ENCODE peak calls at places on chromosome X, in seven cellular contexts. One of them, this sample, is unnamed.

GRCh38 chrX:87299563-87300160 is 217.9 kb upstream of the KLHL4 start:
- DNase-seq in lower lobe of right lung: no peak
- DNase-seq in nephron progenitor cell: peak
- DNase-seq in activated CD8-positive, alpha-beta T cell treated with anti-CD3 and anti-CD28 coated beads for 36 hours: no peak
- DNase-seq in fibroblast of lung: peak
- DNase-seq in cardiac muscle cell: peak
- DNase-seq in cardiac fibroblast: peak
- DNase-seq in this sample: peak

GRCh38 chrX:148929686-148930085 is 429.3 kb downstream of the AFF2 start:
- DNase-seq in lower lobe of right lung: no peak
- DNase-seq in nephron progenitor cell: no peak
- DNase-seq in activated CD8-positive, alpha-beta T cell treated with anti-CD3 and anti-CD28 coated beads for 36 hours: no peak
- DNase-seq in fibroblast of lung: peak
- DNase-seq in cardiac muscle cell: no peak
- DNase-seq in cardiac fibroblast: peak
- DNase-seq in this sample: no peak

GRCh38 chrX:46837543-46838481 is 969 bp downstream of the RP2 start:
- DNase-seq in lower lobe of right lung: no peak
- DNase-seq in nephron progenitor cell: no peak
- DNase-seq in activated CD8-positive, alpha-beta T cell treated with anti-CD3 and anti-CD28 coated beads for 36 hours: peak
- DNase-seq in fibroblast of lung: peak
- DNase-seq in cardiac muscle cell: no peak
- DNase-seq in cardiac fibroblast: peak
- DNase-seq in this sample: peak

GRCh38 chrX:22399793-22400192 is 127.1 kb downstream of the CBLL2 start:
- DNase-seq in lower lobe of right lung: no peak
- DNase-seq in nephron progenitor cell: no peak
- DNase-seq in activated CD8-positive, alpha-beta T cell treated with anti-CD3 and anti-CD28 coated beads for 36 hours: no peak
- DNase-seq in fibroblast of lung: peak
- DNase-seq in cardiac muscle cell: no peak
- DNase-seq in cardiac fibroblast: no peak
- DNase-seq in this sample: no peak

GRCh38 chrX:78527263-78527662 is 131.9 kb downstream of the RTL3 start:
- DNase-seq in lower lobe of right lung: no peak
- DNase-seq in nephron progenitor cell: no peak
- DNase-seq in activated CD8-positive, alpha-beta T cell treated with anti-CD3 and anti-CD28 coated beads for 36 hours: peak
- DNase-seq in fibroblast of lung: peak
- DNase-seq in cardiac muscle cell: no peak
- DNase-seq in cardiac fibroblast: no peak
- DNase-seq in this sample: no peak

GRCh38 chrX:149962859-149963757 is 24.8 kb upstream of the EOLA2 start:
- DNase-seq in lower lobe of right lung: no peak
- DNase-seq in nephron progenitor cell: peak
- DNase-seq in activated CD8-positive, alpha-beta T cell treated with anti-CD3 and anti-CD28 coated beads for 36 hours: peak
- DNase-seq in fibroblast of lung: peak
- DNase-seq in cardiac muscle cell: peak
- DNase-seq in cardiac fibroblast: peak
- DNase-seq in this sample: peak

GRCh38 chrX:2829066-2829430 is 318 bp downstream of the GYG2 start:
- DNase-seq in lower lobe of right lung: no peak
- DNase-seq in nephron progenitor cell: peak
- DNase-seq in activated CD8-positive, alpha-beta T cell treated with anti-CD3 and anti-CD28 coated beads for 36 hours: no peak
- DNase-seq in fibroblast of lung: no peak
- DNase-seq in cardiac muscle cell: peak
- DNase-seq in cardiac fibroblast: no peak
- DNase-seq in this sample: no peak

GRCh38 chrX:44462851-44463250 is 79.8 kb downstream of the FUNDC1 start:
- DNase-seq in lower lobe of right lung: no peak
- DNase-seq in nephron progenitor cell: no peak
- DNase-seq in activated CD8-positive, alpha-beta T cell treated with anti-CD3 and anti-CD28 coated beads for 36 hours: no peak
- DNase-seq in fibroblast of lung: peak
- DNase-seq in cardiac muscle cell: no peak
- DNase-seq in cardiac fibroblast: peak
- DNase-seq in this sample: no peak

GRCh38 chrX:85288992-85289723 is 45.4 kb downstream of the ZNF711 start:
- DNase-seq in lower lobe of right lung: no peak
- DNase-seq in nephron progenitor cell: no peak
- DNase-seq in activated CD8-positive, alpha-beta T cell treated with anti-CD3 and anti-CD28 coated beads for 36 hours: no peak
- DNase-seq in fibroblast of lung: no peak
- DNase-seq in cardiac muscle cell: no peak
- DNase-seq in cardiac fibroblast: no peak
- DNase-seq in this sample: no peak
- TF ChIP-seq CTCF in lower lobe of right lung: no peak
- TF ChIP-seq CTCF in nephron progenitor cell: no peak
- TF ChIP-seq CTCF in activated CD8-positive, alpha-beta T cell treated with anti-CD3 and anti-CD28 coated beads for 36 hours: no peak
- TF ChIP-seq CTCF in fibroblast of lung: no peak
- TF ChIP-seq CTCF in cardiac muscle cell: no peak
- TF ChIP-seq CTCF in cardiac fibroblast: no peak
- TF ChIP-seq CTCF in this sample: no peak

DNA sequence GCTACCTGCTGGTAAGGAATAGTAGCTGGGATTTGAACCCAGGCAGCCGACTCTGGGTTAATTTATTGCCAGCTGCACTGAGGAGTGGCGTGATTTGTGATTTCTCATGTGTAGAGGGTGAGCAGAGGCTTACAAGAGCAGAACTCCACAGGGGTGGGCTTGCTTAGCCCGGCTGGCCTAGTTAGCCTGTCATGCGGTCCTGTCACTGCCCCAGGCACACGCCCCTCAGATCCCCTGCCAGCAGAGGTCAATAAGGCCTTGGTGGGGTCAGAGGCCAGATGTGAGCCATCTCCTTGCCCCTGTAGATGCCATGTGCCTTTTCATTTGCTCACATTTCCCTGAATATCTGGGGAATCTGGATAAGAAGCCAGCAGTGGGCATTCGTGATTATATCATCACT is 13.4 kb downstream of the NSDHL start:
- DNase-seq in lower lobe of right lung: no peak
- DNase-seq in nephron progenitor cell: no peak
- DNase-seq in activated CD8-positive, alpha-beta T cell treated with anti-CD3 and anti-CD28 coated beads for 36 hours: no peak
- DNase-seq in fibroblast of lung: no peak
- DNase-seq in cardiac muscle cell: no peak
- DNase-seq in cardiac fibroblast: no peak
- DNase-seq in this sample: no peak
- TF ChIP-seq CTCF in lower lobe of right lung: no peak
- TF ChIP-seq CTCF in nephron progenitor cell: no peak
- TF ChIP-seq CTCF in activated CD8-positive, alpha-beta T cell treated with anti-CD3 and anti-CD28 coated beads for 36 hours: no peak
- TF ChIP-seq CTCF in fibroblast of lung: no peak
- TF ChIP-seq CTCF in cardiac muscle cell: no peak
- TF ChIP-seq CTCF in cardiac fibroblast: no peak
- TF ChIP-seq CTCF in this sample: no peak

GRCh38 chrX:94524867-94525266 is 850.9 kb downstream of the FAM133A start:
- DNase-seq in lower lobe of right lung: no peak
- DNase-seq in nephron progenitor cell: no peak
- DNase-seq in activated CD8-positive, alpha-beta T cell treated with anti-CD3 and anti-CD28 coated beads for 36 hours: no peak
- DNase-seq in fibroblast of lung: no peak
- DNase-seq in cardiac muscle cell: no peak
- DNase-seq in cardiac fibroblast: no peak
- DNase-seq in this sample: no peak
- TF ChIP-seq CTCF in lower lobe of right lung: no peak
- TF ChIP-seq CTCF in nephron progenitor cell: peak
- TF ChIP-seq CTCF in activated CD8-positive, alpha-beta T cell treated with anti-CD3 and anti-CD28 coated beads for 36 hours: no peak
- TF ChIP-seq CTCF in fibroblast of lung: no peak
- TF ChIP-seq CTCF in cardiac muscle cell: no peak
- TF ChIP-seq CTCF in cardiac fibroblast: no peak
- TF ChIP-seq CTCF in this sample: peak

DNA sequence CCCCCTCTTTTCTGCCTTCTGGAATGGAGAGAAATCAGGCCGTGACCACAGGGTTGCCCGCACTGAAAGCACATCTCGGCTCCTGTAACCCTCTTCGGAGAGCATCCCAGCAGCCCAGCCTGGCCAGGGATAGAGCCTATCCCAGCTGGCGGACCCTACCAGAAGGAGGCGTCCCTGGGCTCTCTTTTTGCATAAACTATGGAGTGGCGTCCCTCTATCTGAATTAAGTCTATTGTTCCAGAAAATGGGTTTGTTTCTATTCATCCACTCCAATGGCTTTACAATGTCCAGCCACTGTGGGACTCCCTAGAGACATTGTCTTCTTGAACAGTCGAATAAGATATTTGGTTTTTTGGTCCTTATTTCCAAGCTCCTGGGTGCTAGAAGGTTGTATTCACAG is 689 bp upstream of the NHSL2 start:
- DNase-seq in lower lobe of right lung: no peak
- DNase-seq in nephron progenitor cell: peak
- DNase-seq in activated CD8-positive, alpha-beta T cell treated with anti-CD3 and anti-CD28 coated beads for 36 hours: no peak
- DNase-seq in fibroblast of lung: peak
- DNase-seq in cardiac muscle cell: peak
- DNase-seq in cardiac fibroblast: no peak
- DNase-seq in this sample: no peak
- TF ChIP-seq CTCF in lower lobe of right lung: no peak
- TF ChIP-seq CTCF in nephron progenitor cell: no peak
- TF ChIP-seq CTCF in activated CD8-positive, alpha-beta T cell treated with anti-CD3 and anti-CD28 coated beads for 36 hours: no peak
- TF ChIP-seq CTCF in fibroblast of lung: peak
- TF ChIP-seq CTCF in cardiac muscle cell: peak
- TF ChIP-seq CTCF in cardiac fibroblast: peak
- TF ChIP-seq CTCF in this sample: no peak

GRCh38 chrX:30483996-30484395 is 93.6 kb downstream of the TASL start:
- DNase-seq in lower lobe of right lung: no peak
- DNase-seq in nephron progenitor cell: no peak
- DNase-seq in activated CD8-positive, alpha-beta T cell treated with anti-CD3 and anti-CD28 coated beads for 36 hours: no peak
- DNase-seq in fibroblast of lung: no peak
- DNase-seq in cardiac muscle cell: peak
- DNase-seq in cardiac fibroblast: no peak
- DNase-seq in this sample: peak

GRCh38 chrX:30493348-30493747 is 84.2 kb downstream of the TASL start:
- DNase-seq in lower lobe of right lung: no peak
- DNase-seq in nephron progenitor cell: no peak
- DNase-seq in activated CD8-positive, alpha-beta T cell treated with anti-CD3 and anti-CD28 coated beads for 36 hours: no peak
- DNase-seq in fibroblast of lung: no peak
- DNase-seq in cardiac muscle cell: no peak
- DNase-seq in cardiac fibroblast: no peak
- DNase-seq in this sample: no peak

GRCh38 chrX:30489323-30489722 is 88.2 kb downstream of the TASL start:
- DNase-seq in lower lobe of right lung: no peak
- DNase-seq in nephron progenitor cell: no peak
- DNase-seq in activated CD8-positive, alpha-beta T cell treated with anti-CD3 and anti-CD28 coated beads for 36 hours: no peak
- DNase-seq in fibroblast of lung: no peak
- DNase-seq in cardiac muscle cell: peak
- DNase-seq in cardiac fibroblast: no peak
- DNase-seq in this sample: no peak

DNA sequence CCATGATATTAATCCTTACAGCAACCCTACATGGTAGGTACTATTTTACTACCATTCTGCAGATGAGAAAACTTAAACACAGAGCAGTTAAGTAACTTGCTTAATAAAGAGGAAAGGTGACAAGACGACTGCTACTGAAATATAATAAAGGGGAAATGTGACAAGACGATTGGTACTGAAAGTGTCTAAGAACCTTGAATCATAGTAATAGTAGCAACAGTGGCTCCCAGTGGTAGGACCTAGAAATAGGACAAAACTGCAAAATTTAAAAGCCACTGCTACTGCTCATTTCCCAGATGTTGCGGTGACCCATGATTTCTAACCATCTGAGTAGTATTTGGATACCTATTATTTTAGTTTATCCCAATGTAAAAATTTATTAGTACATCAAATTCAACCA is 89.5 kb downstream of the TASL start:
- DNase-seq in lower lobe of right lung: no peak
- DNase-seq in nephron progenitor cell: no peak
- DNase-seq in activated CD8-positive, alpha-beta T cell treated with anti-CD3 and anti-CD28 coated beads for 36 hours: no peak
- DNase-seq in fibroblast of lung: no peak
- DNase-seq in cardiac muscle cell: peak
- DNase-seq in cardiac fibroblast: peak
- DNase-seq in this sample: peak
- TF ChIP-seq CTCF in lower lobe of right lung: no peak
- TF ChIP-seq CTCF in nephron progenitor cell: peak
- TF ChIP-seq CTCF in activated CD8-positive, alpha-beta T cell treated with anti-CD3 and anti-CD28 coated beads for 36 hours: no peak
- TF ChIP-seq CTCF in fibroblast of lung: peak
- TF ChIP-seq CTCF in cardiac muscle cell: peak
- TF ChIP-seq CTCF in cardiac fibroblast: peak
- TF ChIP-seq CTCF in this sample: peak

GRCh38 chrX:7927259-7928167 is at the start of gene PNPLA4:
- DNase-seq in lower lobe of right lung: peak
- DNase-seq in nephron progenitor cell: peak
- DNase-seq in activated CD8-positive, alpha-beta T cell treated with anti-CD3 and anti-CD28 coated beads for 36 hours: peak
- DNase-seq in fibroblast of lung: peak
- DNase-seq in cardiac muscle cell: peak
- DNase-seq in cardiac fibroblast: peak
- DNase-seq in this sample: peak
- TF ChIP-seq CTCF in lower lobe of right lung: peak
- TF ChIP-seq CTCF in nephron progenitor cell: peak
- TF ChIP-seq CTCF in activated CD8-positive, alpha-beta T cell treated with anti-CD3 and anti-CD28 coated beads for 36 hours: no peak
- TF ChIP-seq CTCF in fibroblast of lung: peak
- TF ChIP-seq CTCF in cardiac muscle cell: no peak
- TF ChIP-seq CTCF in cardiac fibroblast: no peak
- TF ChIP-seq CTCF in this sample: peak

DNA sequence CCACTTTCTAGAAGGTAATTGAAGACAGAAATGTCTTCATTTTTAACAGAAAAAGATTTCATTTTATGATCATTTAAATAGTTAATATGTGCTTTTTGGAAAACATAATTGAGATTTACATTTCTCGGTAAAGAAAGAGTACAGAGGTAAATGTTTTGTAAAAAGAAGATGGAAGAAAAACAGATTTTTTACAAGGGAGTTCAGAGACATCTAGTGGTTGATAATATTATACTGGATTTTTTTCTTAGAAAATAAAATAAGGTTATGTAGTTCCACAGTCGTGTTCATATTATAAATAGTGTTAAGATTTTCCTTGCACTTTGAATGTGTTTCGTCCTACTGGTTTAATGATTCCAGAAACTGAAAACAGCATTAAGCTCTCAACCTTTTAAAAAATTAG is 60.6 kb downstream of the SMARCA1 start:
- DNase-seq in lower lobe of right lung: no peak
- DNase-seq in nephron progenitor cell: no peak
- DNase-seq in activated CD8-positive, alpha-beta T cell treated with anti-CD3 and anti-CD28 coated beads for 36 hours: no peak
- DNase-seq in fibroblast of lung: no peak
- DNase-seq in cardiac muscle cell: no peak
- DNase-seq in cardiac fibroblast: no peak
- DNase-seq in this sample: no peak
- TF ChIP-seq CTCF in lower lobe of right lung: no peak
- TF ChIP-seq CTCF in nephron progenitor cell: no peak
- TF ChIP-seq CTCF in activated CD8-positive, alpha-beta T cell treated with anti-CD3 and anti-CD28 coated beads for 36 hours: no peak
- TF ChIP-seq CTCF in fibroblast of lung: no peak
- TF ChIP-seq CTCF in cardiac muscle cell: peak
- TF ChIP-seq CTCF in cardiac fibroblast: no peak
- TF ChIP-seq CTCF in this sample: no peak

DNA sequence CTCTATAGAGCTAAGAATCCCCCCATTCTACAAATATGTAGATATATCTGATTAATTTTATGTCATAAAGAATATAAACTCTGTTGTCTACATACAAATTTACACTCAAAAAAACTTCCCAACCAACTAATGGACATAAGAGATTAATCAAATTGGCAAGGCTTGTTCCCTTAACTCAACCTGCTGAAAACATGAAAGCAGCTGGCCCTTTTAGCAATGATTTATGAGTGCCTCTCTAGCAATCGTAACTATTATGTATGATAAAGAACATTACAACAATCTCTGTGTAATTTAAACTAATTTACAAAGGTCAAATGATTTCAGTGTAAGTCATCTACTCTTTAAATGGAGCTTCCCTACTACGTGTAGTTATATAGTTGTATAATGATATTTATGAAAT is 83.1 kb upstream of the FTHL17 start:
- DNase-seq in lower lobe of right lung: no peak
- DNase-seq in nephron progenitor cell: no peak
- DNase-seq in activated CD8-positive, alpha-beta T cell treated with anti-CD3 and anti-CD28 coated beads for 36 hours: no peak
- DNase-seq in fibroblast of lung: no peak
- DNase-seq in cardiac muscle cell: no peak
- DNase-seq in cardiac fibroblast: no peak
- DNase-seq in this sample: no peak
- TF ChIP-seq CTCF in lower lobe of right lung: no peak
- TF ChIP-seq CTCF in nephron progenitor cell: no peak
- TF ChIP-seq CTCF in activated CD8-positive, alpha-beta T cell treated with anti-CD3 and anti-CD28 coated beads for 36 hours: no peak
- TF ChIP-seq CTCF in fibroblast of lung: no peak
- TF ChIP-seq CTCF in cardiac muscle cell: no peak
- TF ChIP-seq CTCF in cardiac fibroblast: no peak
- TF ChIP-seq CTCF in this sample: no peak

This sample was measured in GM13977.